ENCODE peak calls at places on chromosomes 4 and X, in nine cellular contexts. S is stomach, P is esophagus muscularis mucosa, J is K562, F is GM12878, T is SK-N-SH, B is endothelial cell of umbilical vein, D is suprapubic skin, V is Panc1. O is an unnamed sample.

GRCh38 chrX:69538321-69538876 is 34.3 kb downstream of the NALF2 start:
- DNase-seq in S (peak; percentile 79), J (peak; percentile 74), F (no peak), B (peak; percentile 46), D (peak; percentile 84), P (no peak), V (no peak), T (peak; percentile 44), O (no peak)

GRCh38 chrX:1449581-1450149 is 3.0 kb downstream of the ASMTL start:
- DNase-seq in F (no peak), J (no peak), P (peak; percentile 37), S (no peak), D (no peak), B (no peak), V (no peak), T (no peak), O (peak; percentile 76)

GRCh38 chr4:16669036-16669435 is 229.4 kb downstream of the LDB2 start:
- DNase-seq in V (no peak), S (peak; percentile 28), T (no peak), D (no peak), J (no peak), B (no peak), F (no peak), P (no peak), O (no peak)

GRCh38 chr4:153258750-153259149 is 54.5 kb downstream of the TRIM2 start:
- DNase-seq in P (no peak), S (no peak), V (no peak), J (no peak), T (no peak), B (no peak), D (no peak), F (no peak), O (no peak)

GRCh38 chr4:124282301-124282898 is 430.1 kb downstream of the ANKRD50 start:
- DNase-seq in J (no peak), F (no peak), V (no peak), T (no peak), B (no peak), D (no peak), S (no peak), P (no peak), O (no peak)

GRCh38 chrX:24899391-24899790 is 116.4 kb downstream of the ARX start:
- DNase-seq in J (no peak), T (no peak), D (no peak), P (no peak), S (no peak), B (no peak), V (no peak), F (no peak), O (no peak)

GRCh38 chr4:185700635-185701034 is 111.4 kb downstream of the SORBS2 start:
- DNase-seq in S (no peak), D (no peak), T (no peak), V (no peak), B (no peak), F (no peak), J (no peak), P (no peak), O (no peak)

GRCh38 chr4:73735231-73735630 is 5.1 kb upstream of the CXCL8 start:
- DNase-seq in J (peak; percentile 24), T (no peak), V (no peak), B (peak; percentile 90), P (no peak), F (peak; percentile 79), D (no peak), S (no peak), O (no peak)

GRCh38 chrX:989959-990510 is 222.4 kb downstream of the CRLF2 start:
- DNase-seq in J (peak; percentile 63), P (no peak), V (peak; percentile 35), T (no peak), B (no peak), S (peak; percentile 68), D (peak; percentile 80), F (peak; percentile 97), O (no peak)

GRCh38 chr4:1232661-1233621 is 16.0 kb downstream of the CTBP1 start:
- DNase-seq in J (no peak), D (no peak), S (no peak), F (no peak), B (peak; percentile 92), V (no peak), P (no peak), T (peak; percentile 96), O (no peak)

GRCh38 chrX:109270580-109271484 is 211.1 kb downstream of the GUCY2F start:
- DNase-seq in J (no peak), S (peak; percentile 46), V (no peak), P (no peak), D (no peak), T (no peak), F (peak; percentile 97), B (no peak), O (no peak)

GRCh38 chr4:87053802-87054767 is 119.3 kb downstream of the AFF1 start:
- DNase-seq in S (no peak), J (peak; percentile 68), P (peak; percentile 64), V (no peak), B (peak; percentile 56), D (no peak), F (no peak), T (no peak), O (no peak)

DNA sequence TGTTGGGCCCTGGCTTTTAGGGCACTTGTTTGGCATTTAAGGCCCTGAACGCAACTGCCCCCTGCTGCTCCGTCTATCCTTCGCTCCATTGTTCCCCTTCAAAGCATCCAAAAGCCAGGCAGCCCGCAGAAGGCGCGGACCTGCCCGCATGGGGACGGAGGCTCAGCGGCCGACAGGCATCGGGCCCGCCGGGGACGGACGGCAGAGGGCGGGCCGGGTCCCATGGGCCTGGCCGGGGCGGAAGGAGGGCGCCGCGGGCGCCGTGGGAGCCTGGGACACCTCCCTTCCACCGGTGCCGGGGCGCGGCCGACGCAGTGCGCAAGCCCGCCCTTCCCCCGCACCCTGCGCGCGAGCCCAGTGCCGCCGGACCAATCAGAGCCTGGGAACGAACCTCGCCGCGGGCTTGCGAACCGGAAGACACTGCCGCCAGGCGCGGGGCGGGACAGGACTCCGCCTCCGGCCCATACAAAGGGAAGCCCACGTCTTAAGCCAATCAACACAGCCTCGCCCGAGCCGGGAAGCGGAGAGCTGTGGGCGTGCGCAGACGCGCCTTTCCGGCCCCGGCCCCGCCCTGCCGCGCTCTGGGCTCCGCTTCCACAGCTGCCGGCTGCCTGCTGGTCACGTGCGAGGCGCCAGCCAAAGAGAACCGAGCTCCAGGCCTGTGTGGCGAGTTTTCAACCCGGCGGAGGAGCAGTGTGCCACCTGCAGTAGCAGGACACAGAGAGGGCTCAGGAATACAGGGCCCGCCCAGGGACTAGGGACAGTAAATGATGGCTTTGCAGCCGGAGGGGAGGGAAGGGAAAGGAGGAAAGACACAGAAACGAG is 2.1 kb upstream of the ARHGAP4 start:
- DNase-seq in F (peak; percentile 91), B (peak; percentile 98), P (peak; percentile 96), T (peak; percentile 97), V (peak; percentile 91), S (peak; percentile 96), J (peak; percentile 94), D (peak; percentile 95), O (peak; percentile 98)
- TF ChIP-seq CTCF in F (peak; percentile 3), B (no peak), P (peak; percentile 22), T (peak; percentile 46), V (no peak), S (no peak), J (no peak), D (no peak), O (no peak)

GRCh38 chrX:97842468-97843199 is 958.9 kb downstream of the RPA4 start:
- DNase-seq in S (no peak), T (peak; percentile 5), F (no peak), V (no peak), D (no peak), P (no peak), J (no peak), B (no peak), O (no peak)
- H3K9me3 ChIP-seq in S (peaks cover 10% of the 10 kb centered on the region), T (no peaks in the 10 kb centered on the region), F (no peaks in the 10 kb centered on the region), V (no peaks in the 10 kb centered on the region), D (no peaks in the 10 kb centered on the region), P (no peaks in the 10 kb centered on the region), J (no peaks in the 10 kb centered on the region), B (no peaks in the 10 kb centered on the region), O (no peaks in the 10 kb centered on the region)

DNA sequence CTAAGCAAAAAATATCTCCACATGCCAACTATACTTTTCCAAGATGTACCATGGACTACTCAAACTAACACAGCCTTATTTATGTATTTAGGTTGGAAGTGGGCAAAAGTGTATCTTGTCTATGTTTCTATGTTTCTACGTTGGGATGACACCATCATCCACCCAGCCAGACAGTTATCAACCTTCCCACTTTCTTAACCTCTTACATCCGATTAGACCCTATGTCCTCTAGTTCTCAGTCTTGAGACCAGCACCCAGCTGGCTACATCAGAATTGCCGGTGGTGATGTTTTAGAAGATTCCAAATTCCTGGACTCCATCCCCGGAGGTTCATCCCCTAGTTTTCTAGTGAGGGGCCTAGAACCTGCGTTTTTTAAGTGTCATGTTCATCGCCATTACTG is 1.0 kb upstream of the AASDH start:
- DNase-seq in D (no peak), J (peak; percentile 45), P (no peak), V (no peak), B (peak; percentile 16), T (no peak), F (no peak), S (no peak), O (no peak)
- TF ChIP-seq POLR2AphosphoS5 in D (no peak), J (no peak), P (no peak), V (no peak), B (peak; percentile 23), T (no peak), F (no peak), S (no peak), O (no peak)

GRCh38 chr4:148173397-148174017 is 268.7 kb downstream of the NR3C2 start:
- DNase-seq in S (no peak), P (no peak), J (peak; percentile 4), F (no peak), V (no peak), T (no peak), B (no peak), D (no peak), O (no peak)

GRCh38 chr4:148166132-148166531 is 276.1 kb downstream of the NR3C2 start:
- DNase-seq in T (no peak), J (no peak), V (no peak), D (no peak), S (no peak), P (no peak), F (no peak), B (peak; percentile 43), O (no peak)

GRCh38 chr4:148171596-148171995 is 270.6 kb downstream of the NR3C2 start:
- DNase-seq in S (no peak), V (no peak), T (no peak), D (no peak), J (no peak), F (no peak), B (no peak), P (no peak), O (no peak)

DNA sequence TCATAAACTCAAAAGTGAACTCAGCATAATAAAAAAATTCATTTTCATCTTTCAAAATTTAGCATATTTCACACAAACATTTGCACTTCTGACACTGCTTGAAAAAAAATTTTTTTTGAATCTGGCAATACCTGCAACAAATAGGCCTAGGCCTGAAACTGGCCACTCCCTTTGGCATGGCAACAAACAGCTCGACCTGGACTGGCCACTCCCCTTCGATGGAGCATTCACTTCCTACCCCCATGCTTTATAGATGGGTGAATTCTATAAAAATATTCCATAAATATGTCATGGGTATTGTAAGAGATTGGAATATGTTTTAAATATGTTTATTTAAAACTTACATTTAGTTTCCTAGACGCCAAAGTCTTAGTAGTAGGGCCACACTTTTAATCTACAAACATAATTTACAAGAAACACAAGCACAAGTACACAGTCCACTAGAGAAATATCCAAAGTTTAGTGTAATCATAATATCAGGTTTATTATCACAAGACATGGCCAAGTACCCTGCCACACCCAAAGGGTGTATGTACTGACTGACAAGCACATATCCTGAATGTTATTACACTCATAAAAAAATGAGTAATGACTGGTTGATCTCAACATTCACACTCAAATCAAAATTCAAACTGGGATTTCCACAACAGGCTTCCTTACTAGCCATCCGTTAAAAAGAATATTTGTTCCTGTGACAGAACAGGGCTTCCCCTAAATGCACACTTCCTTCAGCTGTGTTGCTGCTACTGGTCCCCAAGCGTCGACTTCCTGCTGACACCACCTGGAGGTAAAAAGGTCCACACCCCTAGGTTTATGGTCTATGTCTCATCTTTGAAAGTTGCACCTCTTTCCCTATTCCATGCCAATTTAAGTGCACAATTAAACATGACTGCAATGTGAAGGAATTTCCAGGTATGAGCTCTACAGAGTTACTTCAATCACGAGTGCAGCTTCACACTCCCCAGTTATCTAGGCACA is 271.5 kb downstream of the NR3C2 start:
- DNase-seq in V (no peak), J (no peak), D (no peak), B (no peak), F (no peak), T (no peak), S (no peak), P (no peak), O (no peak)
- TF ChIP-seq CTCF in V (no peak), J (no peak), D (no peak), B (no peak), F (no peak), T (no peak), S (no peak), P (no peak), O (no peak)

O was measured in vagina.